ENCODE peak calls at places on chromosomes 6 and 20, in four cellular contexts. Z is HepG2, R is K562, B is GM12878. X is an unnamed sample.

GRCh38 chr6:127376685-127377084 is 33.3 kb upstream of the ECHDC1 start:
- DNase-seq in Z (no peak), R (no peak), B (no peak), X (no peak)

GRCh38 chr6:155116571-155116910 is 121.4 kb downstream of the TIAM2 start:
- DNase-seq in Z (no peak), R (no peak), B (no peak), X (no peak)

GRCh38 chr20:17625246-17626051 is 55.6 kb downstream of the DSTN start:
- DNase-seq in Z (no peak), R (no peak), B (no peak), X (no peak)

GRCh38 chr6:73860303-73860702 is 164.3 kb downstream of the CD109 start:
- DNase-seq in Z (no peak), R (no peak), B (no peak), X (no peak)

GRCh38 chr6:140379919-140380318 is 1005.5 kb upstream of the CITED2 start:
- DNase-seq in Z (peak; percentile 81), R (no peak), B (no peak), X (no peak)

GRCh38 chr20:16554766-16555543 is 18.3 kb downstream of the KIF16B start:
- DNase-seq in Z (no peak), R (no peak), B (no peak), X (no peak)

GRCh38 chr20:62043131-62043914 is 22.4 kb downstream of the TAF4 start:
- DNase-seq in Z (peak; percentile 93), R (peak; percentile 55), B (no peak), X (no peak)

GRCh38 chr6:85449388-85449817 is 480 bp upstream of the NT5E start:
- DNase-seq in Z (no peak), R (no peak), B (peak; percentile 73), X (no peak)

GRCh38 chr6:79040083-79040482 is 38.0 kb downstream of the PHIP start:
- DNase-seq in Z (no peak), R (no peak), B (no peak), X (no peak)

GRCh38 chr6:16514249-16514648 is 247.0 kb downstream of the ATXN1 start:
- DNase-seq in Z (peak; percentile 28), R (peak; percentile 26), B (no peak), X (no peak)

GRCh38 chr6:99501762-99502161 is 13.5 kb downstream of the USP45 start:
- DNase-seq in Z (no peak), R (no peak), B (no peak), X (no peak)

GRCh38 chr6:43434441-43434840 is 7.1 kb downstream of the ABCC10 start:
- DNase-seq in Z (no peak), R (no peak), B (no peak), X (no peak)

GRCh38 chr20:48771542-48771941 is 56.3 kb downstream of the PREX1 start:
- DNase-seq in Z (no peak), R (peak; percentile 68), B (no peak), X (no peak)

GRCh38 chr6:147986891-147987290 is 355.7 kb upstream of the SASH1 start:
- DNase-seq in Z (no peak), R (no peak), B (no peak), X (no peak)

GRCh38 chr6:444653-445275 is 53.2 kb downstream of the IRF4 start:
- DNase-seq in Z (no peak), R (no peak), B (no peak), X (no peak)

GRCh38 chr6:55474386-55474785 is 104.6 kb downstream of the HMGCLL1 start:
- DNase-seq in Z (no peak), R (no peak), B (no peak), X (no peak)

GRCh38 chr6:12324096-12324495 is 33.9 kb downstream of the EDN1 start:
- DNase-seq in Z (peak; percentile 99), R (no peak), B (no peak), X (no peak)

GRCh38 chr6:88728756-88729155 is 234.7 kb downstream of the RNGTT start:
- DNase-seq in Z (no peak), R (no peak), B (no peak), X (peak; percentile 45)

GRCh38 chr6:152240436-152240835 is 396.7 kb downstream of the SYNE1 start:
- DNase-seq in Z (no peak), R (no peak), B (no peak), X (no peak)

GRCh38 chr20:63242736-63243135 is 7.0 kb downstream of the BIRC7 start:
- DNase-seq in Z (no peak), R (no peak), B (no peak), X (no peak)

GRCh38 chr6:169787797-169788196 is 36.4 kb downstream of the ERMARD start:
- DNase-seq in Z (no peak), R (no peak), B (no peak), X (no peak)

GRCh38 chr20:46646659-46647380 is 4.4 kb downstream of the SLC13A3 start:
- DNase-seq in Z (no peak), R (no peak), B (no peak), X (no peak)

GRCh38 chr6:53306819-53307347 is 41.9 kb downstream of the ELOVL5 start:
- DNase-seq in Z (peak; percentile 89), R (no peak), B (peak; percentile 79), X (no peak)

GRCh38 chr6:131789219-131789618 is 18.6 kb upstream of the ENPP1 start:
- DNase-seq in Z (no peak), R (no peak), B (no peak), X (no peak)

GRCh38 chr6:113591896-113592827 is 265.0 kb upstream of the MARCKS start:
- DNase-seq in Z (peak; percentile 16), R (no peak), B (no peak), X (no peak)

GRCh38 chr20:48688579-48688978 is 139.2 kb downstream of the PREX1 start:
- DNase-seq in Z (no peak), R (no peak), B (no peak), X (no peak)

GRCh38 chr6:114092943-114093342 is 122.0 kb upstream of the HDAC2 start:
- DNase-seq in Z (peak; percentile 45), R (no peak), B (no peak), X (no peak)

GRCh38 chr6:106973018-106973840 is 1.3 kb downstream of the CD24 start:
- DNase-seq in Z (no peak), R (no peak), B (no peak), X (peak; percentile 49)

GRCh38 chr20:14848806-14849205 is 511.4 kb upstream of the FLRT3 start:
- DNase-seq in Z (no peak), R (no peak), B (no peak), X (no peak)

GRCh38 chr20:20972490-20972889 is 133.7 kb downstream of the LINC00237 start:
- DNase-seq in Z (no peak), R (no peak), B (no peak), X (no peak)

GRCh38 chr20:4449977-4450715 is 271.6 kb upstream of the PRND start:
- DNase-seq in Z (peak; percentile 46), R (peak; percentile 11), B (no peak), X (no peak)

GRCh38 chr20:35315199-35316020 is 23.2 kb upstream of the FAM83C start:
- DNase-seq in Z (no peak), R (no peak), B (no peak), X (no peak)

GRCh38 chr6:147071786-147072185 is 132.4 kb upstream of the STXBP5 start:
- DNase-seq in Z (no peak), R (no peak), B (no peak), X (no peak)

GRCh38 chr6:11094411-11094851 is 797 bp downstream of the SMIM13 start:
- DNase-seq in Z (peak; percentile 50), R (peak; percentile 66), B (no peak), X (peak; percentile 55)

GRCh38 chr20:59772931-59773913 is 160.2 kb downstream of the SYCP2 start:
- DNase-seq in Z (no peak), R (no peak), B (no peak), X (no peak)
- TF ChIP-seq ETV6 in Z (no peak), R (no peak), B (no peak), X (no peak)

GRCh38 chr6:138800377-138801150 is 4.7 kb downstream of the ECT2L start:
- DNase-seq in Z (no peak), R (peak; percentile 9), B (no peak), X (peak; percentile 45)
- TF ChIP-seq ETV6 in Z (no peak), R (no peak), B (no peak), X (no peak)

DNA sequence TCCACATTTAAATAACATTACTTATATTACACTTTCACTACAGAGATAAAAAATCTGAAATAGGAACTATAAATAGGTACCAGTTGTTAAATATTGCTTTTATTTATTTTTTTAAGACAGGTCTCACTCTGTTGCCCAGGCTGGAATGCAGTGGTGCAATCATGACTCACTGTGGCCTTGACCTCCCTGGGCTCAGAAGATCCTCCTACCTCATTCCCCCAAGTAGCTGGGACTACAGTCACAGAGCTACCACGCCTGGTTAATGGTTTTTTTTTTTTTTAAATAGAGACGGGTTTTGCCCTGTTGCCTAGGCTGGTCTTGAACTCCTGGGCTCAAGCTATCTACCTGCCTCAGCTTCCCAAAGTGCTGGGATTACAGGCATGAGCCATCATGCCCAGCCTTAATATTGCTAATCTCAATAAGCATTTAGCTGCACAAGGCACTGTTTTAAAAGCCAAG is 17.3 kb downstream of the EEF1E1 start:
- DNase-seq in Z (peak; percentile 97), R (peak; percentile 77), B (no peak), X (no peak)
- TF ChIP-seq ETV6 in Z (no peak), R (no peak), B (no peak), X (no peak)

DNA sequence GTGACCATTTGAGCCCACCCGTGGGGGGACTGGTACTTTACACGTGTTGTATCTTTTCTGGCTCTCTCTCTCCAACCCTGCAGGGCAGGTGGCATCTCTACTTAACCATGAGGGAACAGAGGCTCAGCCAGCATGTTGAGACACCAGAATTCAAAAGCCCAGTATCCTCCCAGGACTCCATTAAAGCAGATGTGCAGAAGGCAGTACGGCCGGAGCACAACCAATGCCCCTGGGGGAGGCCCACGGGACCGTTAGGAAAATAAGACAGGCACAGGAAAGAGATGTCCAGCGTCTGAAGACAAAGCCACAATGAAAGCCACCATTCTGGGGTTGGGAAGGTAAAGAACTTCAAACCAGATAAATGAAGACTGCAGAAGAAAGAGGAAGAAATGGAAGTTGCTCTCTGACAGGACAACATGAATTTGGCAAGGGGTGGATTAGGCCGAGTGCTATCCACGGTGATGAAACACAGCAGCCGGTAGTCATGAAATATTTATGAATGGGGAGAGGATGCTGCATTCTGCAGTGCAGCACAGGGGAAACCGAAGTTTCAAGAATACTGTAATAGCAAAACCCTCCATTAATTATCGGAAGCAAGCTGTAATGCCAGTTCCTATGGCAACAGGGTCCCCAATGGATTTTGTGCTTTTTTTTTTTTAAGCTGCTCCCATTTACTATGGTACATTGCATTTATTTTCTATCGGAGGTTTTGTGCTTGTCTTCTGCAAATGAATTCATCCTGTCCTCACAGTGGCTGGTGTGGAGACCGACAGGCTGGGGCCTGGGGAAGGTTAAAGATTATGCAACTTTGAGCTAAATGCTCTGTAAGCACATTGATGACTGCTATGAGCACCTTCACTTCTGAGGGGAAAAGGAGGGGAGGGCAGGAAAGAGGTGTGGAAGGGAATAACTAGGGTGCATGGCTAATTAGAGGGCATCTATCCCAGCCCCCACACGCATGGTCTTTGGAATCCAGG is 179.4 kb downstream of the NRN1 start:
- DNase-seq in Z (no peak), R (no peak), B (no peak), X (no peak)
- TF ChIP-seq ETV6 in Z (no peak), R (no peak), B (no peak), X (no peak)

DNA sequence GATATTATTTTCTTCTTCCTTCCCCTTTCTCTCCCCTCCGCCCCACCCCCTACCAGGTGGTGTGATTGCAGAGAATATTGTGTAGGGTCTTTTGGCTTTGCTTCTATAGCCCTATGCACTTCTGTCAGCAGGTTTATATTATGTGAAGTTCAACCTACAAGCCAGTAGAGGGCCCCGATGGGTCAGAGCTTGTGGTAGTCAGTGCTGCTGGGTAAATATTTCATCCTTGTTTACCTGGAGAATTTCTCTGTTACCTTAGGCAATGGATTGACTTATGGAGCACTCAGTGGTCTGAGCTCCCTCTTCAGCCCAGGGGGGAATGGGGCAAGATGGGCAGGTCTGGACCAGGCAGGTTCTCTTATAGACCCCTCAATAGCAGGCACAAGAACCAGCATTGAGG is 720.9 kb downstream of the GRIK2 start:
- DNase-seq in Z (peak; percentile 20), R (no peak), B (no peak), X (peak; percentile 23)
- TF ChIP-seq ETV6 in Z (no peak), R (no peak), B (no peak), X (no peak)

X was measured in WTC11.